ENCODE peak calls at places on chromosome 14, in six cellular contexts. A, V, T, O, B and K are unnamed samples.

GRCh38 chr14:94677239-94677612 is 65.0 kb downstream of the SERPINA3 start:
- DNase-seq in O (no peak), A (no peak), V (peak; percentile 6), B (no peak), T (no peak), K (no peak)

GRCh38 chr14:50060871-50061663 is 55.3 kb downstream of the VCPKMT start:
- DNase-seq in O (peak; percentile 38), B (peak; percentile 61), T (no peak), A (peak; percentile 66), V (peak; percentile 83), K (no peak)

GRCh38 chr14:105902131-105902898 is 375.9 kb downstream of the TMEM121 start:
- DNase-seq in T (no peak), B (no peak), V (no peak), A (no peak), O (no peak), K (no peak)

GRCh38 chr14:72790887-72791566 is 102.9 kb downstream of the DPF3 start:
- DNase-seq in O (peak; percentile 59), T (no peak), V (peak; percentile 78), A (no peak), B (no peak), K (no peak)

GRCh38 chr14:69715725-69716482 is 51.0 kb upstream of the SRSF5 start:
- DNase-seq in V (peak; percentile 92), A (peak; percentile 80), O (peak; percentile 72), T (no peak), B (peak; percentile 68), K (no peak)

GRCh38 chr14:54814076-54814475 is 88.5 kb downstream of the GCH1 start:
- DNase-seq in O (no peak), T (no peak), V (no peak), B (no peak), A (no peak), K (no peak)

GRCh38 chr14:36647827-36648753 is 13.6 kb upstream of the PAX9 start:
- DNase-seq in A (peak; percentile 55), O (no peak), B (no peak), V (peak; percentile 67), T (no peak), K (no peak)

GRCh38 chr14:76380991-76381390 is 5.1 kb downstream of the ESRRB start:
- DNase-seq in T (no peak), B (no peak), V (no peak), A (no peak), O (no peak), K (no peak)

GRCh38 chr14:71748196-71748595 is 184.0 kb upstream of the RGS6 start:
- DNase-seq in V (no peak), O (no peak), B (no peak), A (no peak), T (no peak), K (peak; percentile 35)

GRCh38 chr14:96502621-96503251 is 554 bp downstream of the PAPOLA start:
- DNase-seq in B (peak; percentile 79), O (peak; percentile 50), T (no peak), A (peak; percentile 85), V (peak; percentile 78), K (no peak)

GRCh38 chr14:99724196-99724891 is 40.2 kb downstream of the CYP46A1 start:
- DNase-seq in B (peak; percentile 18), A (no peak), T (no peak), V (no peak), O (no peak), K (no peak)

GRCh38 chr14:70999117-70999516 is 91.9 kb downstream of the PCNX1 start:
- DNase-seq in B (no peak), T (peak; percentile 63), A (no peak), O (no peak), V (no peak), K (no peak)

GRCh38 chr14:99190696-99191662 is 81.0 kb downstream of the BCL11B start:
- DNase-seq in B (no peak), O (no peak), V (no peak), T (peak; percentile 51), A (no peak), K (no peak)

GRCh38 chr14:21039059-21039422 is 3.1 kb upstream of the RNASE7 start:
- DNase-seq in A (no peak), T (no peak), B (peak; percentile 80), V (peak; percentile 91), O (peak; percentile 88), K (no peak)

GRCh38 chr14:72291908-72292688 is 359.9 kb downstream of the RGS6 start:
- DNase-seq in B (no peak), V (no peak), O (no peak), A (peak; percentile 31), T (peak; percentile 7), K (no peak)

GRCh38 chr14:98871796-98872195 is 400.2 kb downstream of the BCL11B start:
- DNase-seq in B (no peak), V (no peak), A (no peak), T (no peak), O (no peak), K (no peak)

GRCh38 chr14:84127430-84127829 is 1402.5 kb upstream of the FLRT2 start:
- DNase-seq in V (no peak), O (no peak), T (no peak), B (no peak), A (no peak), K (no peak)

GRCh38 chr14:90658541-90658967 is 157.7 kb downstream of the TTC7B start:
- DNase-seq in V (no peak), B (no peak), A (no peak), T (no peak), O (no peak), K (no peak)

GRCh38 chr14:33307691-33308369 is 369.2 kb downstream of the NPAS3 start:
- DNase-seq in B (no peak), O (no peak), T (no peak), A (peak; percentile 27), V (peak; percentile 65), K (no peak)

GRCh38 chr14:100568164-100568997 is 18.8 kb downstream of the BEGAIN start:
- DNase-seq in A (peak; percentile 80), B (no peak), V (no peak), O (no peak), T (no peak), K (no peak)

GRCh38 chr14:54420478-54421116 is 20.6 kb downstream of the CNIH1 start:
- DNase-seq in O (no peak), B (peak; percentile 75), T (no peak), V (no peak), A (peak; percentile 41), K (no peak)

GRCh38 chr14:100533647-100534485 is 53.4 kb downstream of the BEGAIN start:
- DNase-seq in V (peak; percentile 63), B (peak; percentile 51), T (no peak), O (peak; percentile 16), A (peak; percentile 59), K (no peak)

GRCh38 chr14:103050935-103051334 is 6.4 kb downstream of the CDC42BPB start:
- DNase-seq in T (no peak), B (no peak), V (no peak), A (no peak), O (no peak), K (no peak)

GRCh38 chr14:29227631-29228030 is 461.0 kb downstream of the FOXG1 start:
- DNase-seq in B (no peak), O (no peak), A (no peak), V (no peak), T (no peak), K (no peak)

GRCh38 chr14:90487031-90487430 is 90.2 kb downstream of the CALM1 start:
- DNase-seq in B (no peak), V (peak; percentile 55), O (peak; percentile 31), T (no peak), A (peak; percentile 82), K (no peak)

DNA sequence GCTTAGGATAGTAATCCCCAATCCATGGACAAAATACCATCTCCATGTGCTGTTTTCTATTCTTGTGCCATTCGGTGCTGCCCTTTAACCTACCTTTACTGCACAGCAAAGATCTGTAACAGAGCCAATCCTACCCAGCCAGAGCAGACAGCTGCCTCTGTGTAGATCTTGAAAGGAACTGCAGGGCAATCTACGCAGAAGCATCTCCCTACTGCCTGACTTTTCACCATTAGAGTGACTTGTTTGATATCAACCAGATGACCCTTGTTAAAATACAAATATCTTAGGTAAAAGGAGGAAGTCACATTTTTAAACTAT is 33.9 kb upstream of the PPM1A start:
- DNase-seq in A (no peak), T (no peak), V (no peak), O (no peak), B (peak; percentile 58), K (no peak)
- H3K4me3 ChIP-seq in A (no peak overlapping the region), T (no peak overlapping the region), V (no peak overlapping the region), O (no peak overlapping the region), B (no peak overlapping the region), K (no peak overlapping the region)

GRCh38 chr14:52694761-52695480 is 437 bp downstream of the ERO1A start:
- DNase-seq in O (peak; percentile 26), B (peak; percentile 85), A (peak; percentile 63), T (peak; percentile 74), V (peak; percentile 74), K (peak; percentile 51)
- H3K4me1 ChIP-seq in O (peaks cover 49% of the 10 kb centered on the region), B (no peaks in the 10 kb centered on the region), A (peaks cover 12% of the 10 kb centered on the region), T (peaks cover 46% of the 10 kb centered on the region), V (peaks cover 14% of the 10 kb centered on the region), K (peaks cover 34% of the 10 kb centered on the region)

GRCh38 chr14:104799239-104799599 is 1.7 kb upstream of the ZBTB42 start:
- DNase-seq in B (no peak), O (no peak), T (no peak), V (no peak), A (no peak), K (no peak)
- H3K27me3 ChIP-seq in B (no peaks in the 10 kb centered on the region), O (no peaks in the 10 kb centered on the region), T (no peaks in the 10 kb centered on the region), V (no peaks in the 10 kb centered on the region), A (no peaks in the 10 kb centered on the region), K (no peaks in the 10 kb centered on the region)

GRCh38 chr14:88791252-88791621 is 1.5 kb downstream of the EML5 start:
- DNase-seq in O (no peak), A (no peak), V (no peak), B (no peak), T (no peak), K (no peak)

GRCh38 chr14:88792572-88793258 is at the start of gene EML5:
- DNase-seq in B (peak; percentile 94), T (peak; percentile 86), V (peak; percentile 85), O (peak; percentile 78), A (peak; percentile 91), K (peak; percentile 72)

GRCh38 chr14:88791629-88792571 is 853 bp downstream of the EML5 start:
- DNase-seq in A (peak; percentile 43), T (peak; percentile 2), B (peak; percentile 59), V (no peak), O (no peak), K (no peak)

GRCh38 chr14:88793259-88793625 is 489 bp upstream of the EML5 start:
- DNase-seq in O (no peak), T (no peak), V (no peak), B (peak; percentile 48), A (no peak), K (no peak)

DNA sequence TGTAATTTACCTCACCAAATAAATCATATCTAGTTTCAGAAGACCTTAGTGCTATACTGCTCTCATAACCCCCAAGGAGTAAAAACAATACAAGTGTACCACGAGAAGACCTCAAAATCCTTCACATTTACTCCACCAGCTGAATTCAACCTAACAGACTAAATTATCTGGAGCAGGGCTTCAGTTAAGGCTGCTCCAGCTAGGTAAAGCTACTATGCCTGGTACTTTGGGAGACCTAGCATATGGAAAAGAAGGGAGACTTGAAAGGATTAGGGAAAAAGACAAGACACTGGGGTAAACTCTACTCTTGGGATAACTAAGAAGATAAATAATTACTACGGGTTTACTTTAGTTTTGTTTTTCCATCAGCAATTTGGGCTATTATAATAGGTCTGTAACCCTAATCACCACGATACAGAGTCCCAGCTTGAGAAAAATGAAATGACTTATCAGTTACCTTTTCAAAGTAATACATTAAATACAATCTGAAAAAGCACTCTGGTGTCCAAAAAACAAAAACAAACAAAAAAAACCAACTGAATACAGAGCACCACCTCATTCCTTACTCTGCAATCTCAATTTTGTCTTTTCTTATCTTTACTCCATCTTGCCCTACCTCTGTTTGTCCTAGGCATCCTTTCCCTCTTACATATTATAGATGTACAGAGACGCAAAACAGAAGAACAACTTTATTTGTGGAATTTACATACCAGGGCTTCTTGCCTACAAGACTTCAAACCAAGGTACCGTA is 2.1 kb downstream of the EML5 start:
- DNase-seq in T (no peak), O (no peak), B (no peak), V (no peak), A (peak; percentile 14), K (no peak)
- H3K4me3 ChIP-seq in T (no peak overlapping the region), O (no peak overlapping the region), B (no peak overlapping the region), V (no peak overlapping the region), A (peak overlapping the region; percentile 59), K (no peak overlapping the region)